ENCODE peak calls at places on chromosomes 5 and 9, in four cellular contexts. One of them, this sample, is unnamed. For H3K4me1 and H3K27me3, the result is how much of the 10 kb centered on the place peaks cover.

GRCh38 chr9:84303061-84303460 is 37.5 kb downstream of the SLC28A3 start:
- DNase-seq in IMR-90: no peak
- DNase-seq in transverse colon: no peak
- DNase-seq in uterus: no peak
- DNase-seq in this sample: no peak

GRCh38 chr5:134127376-134127861 is 12.9 kb downstream of the TCF7 start:
- DNase-seq in IMR-90: peak
- DNase-seq in uterus: no peak
- DNase-seq in transverse colon: no peak
- DNase-seq in this sample: no peak

GRCh38 chr9:105437704-105438103 is 10.1 kb upstream of the FSD1L start:
- DNase-seq in IMR-90: no peak
- DNase-seq in transverse colon: no peak
- DNase-seq in uterus: no peak
- DNase-seq in this sample: no peak

GRCh38 chr5:111223086-111223789 is 946 bp upstream of the CAMK4 start:
- DNase-seq in uterus: no peak
- DNase-seq in transverse colon: no peak
- DNase-seq in IMR-90: no peak
- DNase-seq in this sample: no peak

GRCh38 chr5:439636-440035 is 3.3 kb upstream of the EXOC3 start:
- DNase-seq in IMR-90: no peak
- DNase-seq in uterus: no peak
- DNase-seq in transverse colon: peak
- DNase-seq in this sample: no peak

GRCh38 chr5:71924980-71925379 is 182.3 kb upstream of the MAP1B start:
- DNase-seq in IMR-90: peak
- DNase-seq in uterus: no peak
- DNase-seq in transverse colon: no peak
- DNase-seq in this sample: no peak

GRCh38 chr5:169251685-169252084 is 49.3 kb downstream of the SLIT3 start:
- DNase-seq in uterus: no peak
- DNase-seq in IMR-90: no peak
- DNase-seq in transverse colon: no peak
- DNase-seq in this sample: no peak

GRCh38 chr5:157917909-157918809 is 59.2 kb upstream of the CLINT1 start:
- DNase-seq in IMR-90: peak
- DNase-seq in transverse colon: peak
- DNase-seq in uterus: peak
- DNase-seq in this sample: peak

GRCh38 chr5:79301046-79301712 is 65.2 kb downstream of the JMY start:
- DNase-seq in uterus: no peak
- DNase-seq in IMR-90: peak
- DNase-seq in transverse colon: no peak
- DNase-seq in this sample: no peak

GRCh38 chr5:102670224-102670836 is 84.8 kb upstream of the PAM start:
- DNase-seq in transverse colon: no peak
- DNase-seq in IMR-90: no peak
- DNase-seq in uterus: no peak
- DNase-seq in this sample: peak

GRCh38 chr9:130051855-130052254 is 1.9 kb upstream of the GPR107 start:
- DNase-seq in uterus: no peak
- DNase-seq in transverse colon: no peak
- DNase-seq in IMR-90: no peak
- DNase-seq in this sample: no peak

GRCh38 chr9:76162109-76162730 is 232.0 kb downstream of the RFK start:
- DNase-seq in transverse colon: no peak
- DNase-seq in uterus: no peak
- DNase-seq in IMR-90: no peak
- DNase-seq in this sample: no peak

GRCh38 chr5:90473321-90474234 is 993 bp downstream of the MBLAC2 start:
- DNase-seq in uterus: peak
- DNase-seq in transverse colon: peak
- DNase-seq in IMR-90: peak
- DNase-seq in this sample: peak

GRCh38 chr5:96994493-96994892 is 58.6 kb downstream of the LNPEP start:
- DNase-seq in IMR-90: no peak
- DNase-seq in transverse colon: no peak
- DNase-seq in uterus: no peak
- DNase-seq in this sample: no peak

GRCh38 chr9:93974151-93974550 is 19.0 kb upstream of the BARX1 start:
- DNase-seq in uterus: no peak
- DNase-seq in IMR-90: no peak
- DNase-seq in transverse colon: no peak
- DNase-seq in this sample: no peak

GRCh38 chr5:159448841-159449407 is 118.6 kb upstream of the IL12B start:
- DNase-seq in uterus: no peak
- DNase-seq in transverse colon: no peak
- DNase-seq in IMR-90: no peak
- DNase-seq in this sample: no peak

GRCh38 chr9:8025532-8025931 is 226.0 kb upstream of the DMAC1 start:
- DNase-seq in transverse colon: no peak
- DNase-seq in uterus: no peak
- DNase-seq in IMR-90: no peak
- DNase-seq in this sample: no peak

GRCh38 chr9:77158772-77159513 is 18.4 kb upstream of the VPS13A start:
- DNase-seq in transverse colon: no peak
- DNase-seq in uterus: no peak
- DNase-seq in IMR-90: peak
- DNase-seq in this sample: no peak

GRCh38 chr5:112921833-112922817 is at the start of gene REEP5:
- DNase-seq in IMR-90: peak
- DNase-seq in uterus: peak
- DNase-seq in transverse colon: peak
- DNase-seq in this sample: peak
- TF ChIP-seq POLR2A in IMR-90: peak
- TF ChIP-seq POLR2A in uterus: peak
- TF ChIP-seq POLR2A in transverse colon: peak
- TF ChIP-seq POLR2A in this sample: no peak

GRCh38 chr9:136991993-136992818 is at the start of gene PAXX:
- DNase-seq in uterus: peak
- DNase-seq in IMR-90: peak
- DNase-seq in transverse colon: peak
- DNase-seq in this sample: peak
- H3K4me1 ChIP-seq in uterus: under half
- H3K4me1 ChIP-seq in IMR-90: under half
- H3K4me1 ChIP-seq in transverse colon: half or more
- H3K4me1 ChIP-seq in this sample: under half

GRCh38 chr9:114782586-114782985 is 23.3 kb downstream of the TNFSF15 start:
- DNase-seq in IMR-90: no peak
- DNase-seq in transverse colon: no peak
- DNase-seq in uterus: no peak
- DNase-seq in this sample: no peak
- H3K27me3 ChIP-seq in IMR-90: half or more
- H3K27me3 ChIP-seq in transverse colon: under half
- H3K27me3 ChIP-seq in uterus: under half
- H3K27me3 ChIP-seq in this sample: under half

GRCh38 chr9:136118061-136118366 is 661 bp downstream of the TMEM250 start:
- DNase-seq in uterus: no peak
- DNase-seq in transverse colon: no peak
- DNase-seq in IMR-90: no peak
- DNase-seq in this sample: no peak
- TF ChIP-seq POLR2A in uterus: no peak
- TF ChIP-seq POLR2A in transverse colon: no peak
- TF ChIP-seq POLR2A in IMR-90: no peak
- TF ChIP-seq POLR2A in this sample: no peak

GRCh38 chr5:116655431-116655830 is 80.8 kb upstream of the SEMA6A start:
- DNase-seq in transverse colon: no peak
- DNase-seq in IMR-90: no peak
- DNase-seq in uterus: no peak
- DNase-seq in this sample: no peak

GRCh38 chr5:116660929-116661328 is 86.3 kb upstream of the SEMA6A start:
- DNase-seq in IMR-90: no peak
- DNase-seq in transverse colon: no peak
- DNase-seq in uterus: no peak
- DNase-seq in this sample: no peak

GRCh38 chr5:116654890-116655289 is 80.3 kb upstream of the SEMA6A start:
- DNase-seq in uterus: no peak
- DNase-seq in IMR-90: no peak
- DNase-seq in transverse colon: no peak
- DNase-seq in this sample: no peak

GRCh38 chr5:116658830-116659229 is 84.2 kb upstream of the SEMA6A start:
- DNase-seq in IMR-90: no peak
- DNase-seq in transverse colon: no peak
- DNase-seq in uterus: no peak
- DNase-seq in this sample: no peak

DNA sequence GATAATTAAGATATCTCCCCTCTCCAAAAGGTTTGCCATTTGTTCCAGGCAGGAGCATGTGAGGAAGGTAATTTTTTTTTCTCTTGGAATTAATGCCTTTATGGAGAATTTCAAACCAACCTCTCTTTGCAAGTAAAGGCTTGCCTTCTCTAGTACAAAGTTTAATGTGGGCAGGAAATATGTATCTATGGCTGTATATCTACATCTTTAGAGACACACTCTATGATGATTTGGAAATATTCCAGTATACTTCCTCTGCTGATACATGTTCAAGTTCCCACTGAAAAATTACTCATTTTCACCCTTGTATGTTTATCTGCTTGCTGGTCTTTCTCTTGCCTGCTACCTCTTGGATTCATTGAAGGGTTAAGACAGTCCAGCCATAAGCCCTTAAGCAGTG is 83.5 kb upstream of the SEMA6A start:
- DNase-seq in transverse colon: no peak
- DNase-seq in uterus: no peak
- DNase-seq in IMR-90: no peak
- DNase-seq in this sample: no peak
- H3K4me1 ChIP-seq in transverse colon: under half
- H3K4me1 ChIP-seq in uterus: under half
- H3K4me1 ChIP-seq in IMR-90: under half
- H3K4me1 ChIP-seq in this sample: under half

GRCh38 chr9:137294091-137294683 is 7.9 kb downstream of the NRARP start:
- DNase-seq in uterus: no peak
- DNase-seq in IMR-90: peak
- DNase-seq in transverse colon: no peak
- DNase-seq in this sample: peak

GRCh38 chr9:137297060-137297664 is 4.9 kb downstream of the NRARP start:
- DNase-seq in IMR-90: no peak
- DNase-seq in transverse colon: peak
- DNase-seq in uterus: no peak
- DNase-seq in this sample: no peak

GRCh38 chr9:137296214-137297059 is 5.6 kb downstream of the NRARP start:
- DNase-seq in transverse colon: peak
- DNase-seq in uterus: no peak
- DNase-seq in IMR-90: peak
- DNase-seq in this sample: peak

GRCh38 chr9:137294684-137295312 is 7.3 kb downstream of the NRARP start:
- DNase-seq in IMR-90: peak
- DNase-seq in uterus: no peak
- DNase-seq in transverse colon: peak
- DNase-seq in this sample: no peak

DNA sequence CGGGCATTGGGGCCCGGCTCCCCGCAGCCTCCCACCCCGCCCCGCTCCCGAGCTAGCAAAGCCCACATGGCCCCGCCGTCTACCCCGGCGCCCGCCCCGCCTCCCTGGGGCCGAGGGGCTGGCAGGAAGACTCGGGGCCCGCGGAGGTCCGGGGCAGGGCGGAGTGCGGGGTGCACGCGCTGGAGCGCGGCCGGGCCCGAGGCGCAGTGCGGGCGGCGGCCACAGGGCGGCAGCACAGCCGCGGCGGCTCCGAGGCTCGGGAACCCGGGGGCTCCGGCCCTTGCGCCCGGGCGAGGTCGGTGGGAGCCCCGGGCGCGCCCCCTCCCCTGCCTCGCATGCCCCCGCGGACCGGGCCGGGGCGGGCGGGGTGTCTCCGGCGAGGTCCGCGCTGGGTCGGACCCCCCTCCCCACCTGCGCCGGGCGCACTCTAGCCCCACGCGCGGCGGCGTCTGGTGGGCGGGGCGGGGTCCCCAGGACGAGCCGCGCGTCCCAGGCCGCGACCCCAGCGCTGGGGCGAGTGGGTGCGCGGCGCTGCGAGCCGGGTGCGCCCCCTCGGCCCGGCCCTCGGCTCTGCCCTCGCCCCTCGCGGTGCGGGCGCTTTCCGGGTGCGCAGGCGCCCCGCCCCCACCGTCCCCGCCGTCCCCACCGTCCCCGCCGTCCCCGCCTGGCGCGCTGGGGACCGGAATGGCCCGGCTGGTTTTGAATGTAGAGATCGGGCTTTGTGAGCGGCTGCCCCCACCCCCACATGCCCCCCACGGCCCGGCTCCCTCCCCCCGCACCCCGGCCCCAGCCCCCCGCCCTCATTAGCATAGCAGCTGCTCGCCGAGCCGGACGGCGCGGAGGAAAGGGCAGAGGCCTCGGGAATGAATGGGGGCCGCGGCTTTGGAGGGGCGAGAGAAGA is 6.5 kb downstream of the NRARP start:
- DNase-seq in uterus: no peak
- DNase-seq in transverse colon: peak
- DNase-seq in IMR-90: no peak
- DNase-seq in this sample: no peak
- H3K27me3 ChIP-seq in uterus: under half
- H3K27me3 ChIP-seq in transverse colon: half or more
- H3K27me3 ChIP-seq in IMR-90: under half
- H3K27me3 ChIP-seq in this sample: under half

GRCh38 chr5:173498871-173499470 is 117.5 kb downstream of the BOD1 start:
- DNase-seq in transverse colon: no peak
- DNase-seq in IMR-90: peak
- DNase-seq in uterus: no peak
- DNase-seq in this sample: peak
- TF ChIP-seq POLR2A in transverse colon: no peak
- TF ChIP-seq POLR2A in IMR-90: no peak
- TF ChIP-seq POLR2A in uterus: no peak
- TF ChIP-seq POLR2A in this sample: no peak